ENCODE peak calls at places on chromosomes 7 and 10, in four cellular contexts. S, T, R and M are unnamed samples.

GRCh38 chr10:84404783-84405182 is 76.4 kb downstream of the CCSER2 start:
- DNase-seq in S (no peak), T (no peak), R (no peak), M (no peak)

GRCh38 chr10:21531164-21531563 is 2.9 kb upstream of the MLLT10 start:
- DNase-seq in S (no peak), T (peak), R (no peak), M (no peak)

GRCh38 chr7:15546272-15546792 is 15.5 kb downstream of the AGMO start:
- DNase-seq in S (no peak), T (no peak), R (no peak), M (no peak)

GRCh38 chr10:126584836-126585235 is 85.7 kb downstream of the C10orf90 start:
- DNase-seq in S (no peak), T (no peak), R (no peak), M (no peak)

GRCh38 chr7:139683137-139683871 is 94.5 kb downstream of the HIPK2 start:
- DNase-seq in S (no peak), T (no peak), R (peak), M (no peak)

GRCh38 chr7:120725376-120726039 is 132.4 kb downstream of the TSPAN12 start:
- DNase-seq in S (no peak), T (peak), R (no peak), M (no peak)

GRCh38 chr7:4951903-4952636 is 6.9 kb downstream of the MMD2 start:
- DNase-seq in S (no peak), T (peak), R (no peak), M (no peak)

GRCh38 chr10:3081383-3081981 is 14.1 kb downstream of the PFKP start:
- DNase-seq in S (no peak), T (no peak), R (no peak), M (no peak)

GRCh38 chr7:379456-380225 is 89.7 kb downstream of the FOXL3 start:
- DNase-seq in S (no peak), T (no peak), R (no peak), M (no peak)

GRCh38 chr7:85474234-85474633 is 287.4 kb upstream of the SEMA3D start:
- DNase-seq in S (no peak), T (no peak), R (peak), M (no peak)

GRCh38 chr7:768881-769504 is 41.9 kb upstream of the PRKAR1B start:
- DNase-seq in S (no peak), T (peak), R (no peak), M (peak)

GRCh38 chr10:3111626-3112220 is 44.4 kb downstream of the PFKP start:
- DNase-seq in S (no peak), T (no peak), R (no peak), M (no peak)

GRCh38 chr7:134502463-134502862 is 24.9 kb upstream of the AKR1B10 start:
- DNase-seq in S (no peak), T (peak), R (no peak), M (no peak)

GRCh38 chr10:1155791-1156615 is 99.8 kb downstream of the WDR37 start:
- DNase-seq in S (no peak), T (no peak), R (no peak), M (no peak)

GRCh38 chr10:11270858-11271179 is 253.1 kb downstream of the CELF2 start:
- DNase-seq in S (no peak), T (no peak), R (no peak), M (no peak)

GRCh38 chr7:49791089-49791741 is 17.8 kb downstream of the VWC2 start:
- DNase-seq in S (no peak), T (peak), R (no peak), M (no peak)

GRCh38 chr7:147308539-147308938 is 1191.9 kb downstream of the CNTNAP2 start:
- DNase-seq in S (no peak), T (no peak), R (no peak), M (no peak)

GRCh38 chr10:44517635-44518034 is 132.7 kb upstream of the CXCL12 start:
- DNase-seq in S (no peak), T (peak), R (no peak), M (no peak)

GRCh38 chr10:114708717-114709352 is 50.8 kb upstream of the ABLIM1 start:
- DNase-seq in S (no peak), T (no peak), R (peak), M (no peak)

GRCh38 chr10:24310104-24310503 is 101.2 kb downstream of the KIAA1217 start:
- DNase-seq in S (no peak), T (no peak), R (no peak), M (no peak)

GRCh38 chr10:29865700-29866355 is 193.6 kb downstream of the JCAD start:
- DNase-seq in S (no peak), T (no peak), R (no peak), M (no peak)

GRCh38 chr10:94602729-94603515 is 57.3 kb downstream of the HELLS start:
- DNase-seq in S (no peak), T (no peak), R (no peak), M (no peak)

GRCh38 chr10:73339436-73339835 is 19.2 kb downstream of the CFAP70 start:
- DNase-seq in S (no peak), T (no peak), R (no peak), M (no peak)

GRCh38 chr10:9302142-9302746 is 1247.8 kb downstream of the GATA3 start:
- DNase-seq in S (no peak), T (peak), R (peak), M (no peak)

GRCh38 chr10:131147301-131147975 is 164.1 kb downstream of the TCERG1L start:
- DNase-seq in S (no peak), T (no peak), R (no peak), M (no peak)

GRCh38 chr7:104956753-104957450 is 57.1 kb upstream of the KMT2E start:
- DNase-seq in S (no peak), T (no peak), R (peak), M (no peak)

GRCh38 chr10:71706216-71707121 is 13.1 kb downstream of the C10orf105 start:
- DNase-seq in S (no peak), T (no peak), R (no peak), M (no peak)

GRCh38 chr7:116429986-116430619 is 69.4 kb upstream of the CAV2 start:
- DNase-seq in S (no peak), T (no peak), R (no peak), M (no peak)

GRCh38 chr7:148856891-148857290 is 27.2 kb downstream of the EZH2 start:
- DNase-seq in S (no peak), T (no peak), R (no peak), M (no peak)

GRCh38 chr7:121401896-121402295 is 5.8 kb upstream of the FAM3C start:
- DNase-seq in S (no peak), T (no peak), R (no peak), M (no peak)

GRCh38 chr7:815284-816216 is 16.7 kb upstream of the SUN1 start:
- DNase-seq in S (no peak), T (peak), R (no peak), M (no peak)

GRCh38 chr7:23261843-23262452 is 15.4 kb downstream of the GPNMB start:
- DNase-seq in S (peak), T (peak), R (no peak), M (no peak)

GRCh38 chr10:80540644-80541143 is 3.0 kb downstream of the SH2D4B start:
- DNase-seq in S (no peak), T (no peak), R (no peak), M (no peak)

GRCh38 chr7:25424113-25424512 is 195.8 kb upstream of the NPVF start:
- DNase-seq in S (no peak), T (no peak), R (no peak), M (no peak)